ENCODE peak calls at places on chromosomes 3 and 15, in six cellular contexts. K is left ventricle myocardium inferior, E is stomach, F is transverse colon, A is lower lobe of right lung, I is IMR-90. S is an unnamed sample.

GRCh38 chr3:99881121-99881524 is 63.5 kb downstream of the CMSS1 start:
- DNase-seq in F (no peak), K (no peak), A (no peak), E (no peak), I (no peak), S (no peak)

GRCh38 chr3:108053025-108053424 is 37.8 kb downstream of the CD47 start:
- DNase-seq in E (peak; percentile 86), I (no peak), F (no peak), K (no peak), A (peak; percentile 58), S (peak; percentile 9)

GRCh38 chr15:37056168-37056893 is 44.0 kb downstream of the MEIS2 start:
- DNase-seq in I (no peak), K (peak; percentile 76), F (no peak), E (no peak), A (no peak), S (no peak)

GRCh38 chr3:122824465-122825379 is 29.9 kb downstream of the SLC49A4 start:
- DNase-seq in E (no peak), I (peak; percentile 42), K (no peak), F (no peak), A (no peak), S (no peak)

GRCh38 chr3:45516829-45517228 is 77.7 kb upstream of the LIMD1 start:
- DNase-seq in F (no peak), E (no peak), K (no peak), I (peak; percentile 92), A (no peak), S (no peak)

GRCh38 chr3:54863366-54863765 is 64.5 kb downstream of the LRTM1 start:
- DNase-seq in F (no peak), E (no peak), A (no peak), I (no peak), K (no peak), S (no peak)

GRCh38 chr3:160661660-160662059 is 15.3 kb upstream of the ARL14 start:
- DNase-seq in A (no peak), I (peak; percentile 11), E (no peak), F (no peak), K (no peak), S (no peak)

GRCh38 chr3:186700267-186700666 is 16.9 kb upstream of the KNG1 start:
- DNase-seq in F (no peak), K (no peak), A (no peak), E (no peak), I (no peak), S (no peak)

GRCh38 chr15:90402230-90402629 is 14.2 kb downstream of the IQGAP1 start:
- DNase-seq in I (peak; percentile 85), K (no peak), E (no peak), F (no peak), A (no peak), S (peak; percentile 52)

GRCh38 chr3:164818318-164818717 is 260.0 kb downstream of the SI start:
- DNase-seq in I (no peak), A (no peak), K (no peak), E (no peak), F (no peak), S (no peak)

GRCh38 chr15:39171944-39172368 is 408.9 kb upstream of the THBS1 start:
- DNase-seq in E (peak; percentile 56), F (peak; percentile 41), A (peak; percentile 52), I (peak; percentile 99), K (peak; percentile 23), S (peak; percentile 71)

GRCh38 chr3:61936344-61936937 is 375.1 kb downstream of the PTPRG start:
- DNase-seq in K (no peak), I (peak; percentile 15), A (no peak), E (no peak), F (peak; percentile 13), S (no peak)

GRCh38 chr3:121436641-121437040 is 109.1 kb downstream of the POLQ start:
- DNase-seq in I (no peak), E (no peak), A (no peak), K (no peak), F (no peak), S (no peak)

DNA sequence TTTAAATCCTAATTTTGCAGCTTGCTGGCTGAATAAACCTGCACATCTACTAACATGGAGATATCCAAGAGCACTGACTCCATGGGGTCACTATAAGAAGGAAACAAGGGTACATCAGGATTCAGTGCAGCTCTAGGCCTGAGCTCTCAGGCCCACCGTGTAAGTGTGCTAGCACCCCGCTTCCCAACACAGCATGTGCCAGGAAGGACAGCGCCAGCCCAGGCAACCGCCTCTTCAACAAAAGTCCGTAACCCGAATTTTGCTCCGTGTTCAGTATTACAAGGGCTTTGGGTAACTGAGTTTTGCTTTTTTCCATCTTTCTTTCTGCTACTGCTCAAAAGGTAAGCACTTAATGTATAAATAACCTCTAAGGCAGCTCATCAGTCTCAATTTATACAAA is 89.8 kb downstream of the LRIG1 start:
- DNase-seq in E (no peak), F (no peak), A (no peak), I (no peak), K (no peak), S (no peak)
- H3K27ac ChIP-seq in E (peak overlapping the region; percentile 3), F (peak overlapping the region; percentile 87), A (no peak overlapping the region), I (no peak overlapping the region), K (peak overlapping the region; percentile 88), S (no peak overlapping the region)

GRCh38 chr3:53166781-53167291 is 5.8 kb downstream of the PRKCD start:
- DNase-seq in A (peak; percentile 85), F (peak; percentile 69), K (peak; percentile 73), E (peak; percentile 57), I (peak; percentile 64), S (no peak)
- H3K4me3 ChIP-seq in A (peak overlapping the region; percentile 30), F (no peak overlapping the region), K (peak overlapping the region; percentile 30), E (peak overlapping the region; percentile 31), I (no peak overlapping the region), S (no peak overlapping the region)

GRCh38 chr3:4674216-4674615 is 181.1 kb downstream of the ITPR1 start:
- DNase-seq in I (peak; percentile 72), K (no peak), A (no peak), E (no peak), F (no peak), S (no peak)

GRCh38 chr3:4666078-4666477 is 172.9 kb downstream of the ITPR1 start:
- DNase-seq in A (no peak), I (no peak), E (no peak), K (no peak), F (no peak), S (no peak)

GRCh38 chr3:4665197-4665596 is 172.0 kb downstream of the ITPR1 start:
- DNase-seq in A (no peak), I (no peak), E (no peak), F (no peak), K (no peak), S (no peak)

GRCh38 chr3:4672727-4673126 is 179.6 kb downstream of the ITPR1 start:
- DNase-seq in E (no peak), F (no peak), K (no peak), A (no peak), I (no peak), S (no peak)

DNA sequence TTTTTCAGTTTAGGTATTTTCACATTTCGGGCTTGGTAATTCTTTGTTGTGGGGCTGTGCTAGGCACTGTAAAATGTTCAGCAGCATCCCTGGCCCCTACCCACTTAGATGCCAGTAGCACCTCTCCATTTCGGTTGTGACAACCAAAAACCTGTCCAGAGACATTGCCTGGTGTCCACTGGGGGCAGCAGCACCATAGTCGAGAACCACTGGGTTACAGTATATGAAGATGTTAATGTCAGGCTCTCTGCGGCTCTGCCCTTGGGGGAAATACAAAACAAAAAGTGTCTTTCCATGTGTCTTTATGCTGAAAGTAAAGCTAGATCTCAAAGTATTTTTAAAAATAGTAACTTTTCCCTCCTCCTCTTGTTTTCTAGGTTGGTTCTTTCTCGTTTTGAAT is 177.2 kb downstream of the ITPR1 start:
- DNase-seq in I (no peak), E (no peak), F (no peak), K (no peak), A (no peak), S (peak; percentile 22)
- TF ChIP-seq CTCF in I (peak; percentile 33), E (no peak), F (no peak), K (peak; percentile 35), A (no peak), S (no peak)

GRCh38 chr15:44035781-44036699 is 159.0 kb downstream of the FRMD5 start:
- DNase-seq in K (no peak), A (no peak), F (no peak), E (no peak), I (peak; percentile 59), S (no peak)

GRCh38 chr15:44034933-44035624 is 160.0 kb downstream of the FRMD5 start:
- DNase-seq in I (peak; percentile 83), F (no peak), A (no peak), K (no peak), E (no peak), S (no peak)

GRCh38 chr15:44033894-44034293 is 161.2 kb downstream of the FRMD5 start:
- DNase-seq in A (no peak), E (no peak), K (no peak), I (peak; percentile 58), F (no peak), S (peak; percentile 21)

GRCh38 chr15:44029940-44030568 is 165.0 kb downstream of the FRMD5 start:
- DNase-seq in K (no peak), A (no peak), F (no peak), I (peak; percentile 60), E (no peak), S (no peak)

GRCh38 chr15:44034334-44034733 is 160.7 kb downstream of the FRMD5 start:
- DNase-seq in A (no peak), I (no peak), F (no peak), K (no peak), E (no peak), S (no peak)
- H3K27ac ChIP-seq in A (no peak overlapping the region), I (no peak overlapping the region), F (no peak overlapping the region), K (no peak overlapping the region), E (no peak overlapping the region), S (no peak overlapping the region)

GRCh38 chr15:96411056-96412031 is 80.8 kb downstream of the NR2F2 start:
- DNase-seq in E (no peak), F (no peak), A (no peak), I (no peak), K (no peak), S (no peak)

GRCh38 chr15:96407482-96407881 is 77.0 kb downstream of the NR2F2 start:
- DNase-seq in K (no peak), F (no peak), A (no peak), I (no peak), E (no peak), S (no peak)

GRCh38 chr15:96408591-96409183 is 78.2 kb downstream of the NR2F2 start:
- DNase-seq in F (no peak), A (no peak), K (no peak), E (no peak), I (no peak), S (no peak)

GRCh38 chr15:96410175-96411055 is 79.9 kb downstream of the NR2F2 start:
- DNase-seq in E (no peak), A (no peak), I (no peak), K (no peak), F (no peak), S (no peak)

GRCh38 chr15:96409231-96410138 is 79.0 kb downstream of the NR2F2 start:
- DNase-seq in K (no peak), E (no peak), I (peak; percentile 5), F (peak; percentile 16), A (no peak), S (no peak)
- H3K4me3 ChIP-seq in K (peak overlapping the region; percentile 59), E (peak overlapping the region; percentile 50), I (peak overlapping the region; percentile 10), F (peak overlapping the region; percentile 36), A (peak overlapping the region; percentile 21), S (no peak overlapping the region)

GRCh38 chr3:177589921-177590336 is 392.6 kb upstream of the TBL1XR1 start:
- DNase-seq in I (peak; percentile 93), F (no peak), A (no peak), E (no peak), K (no peak), S (peak; percentile 40)
- TF ChIP-seq CTCF in I (no peak), F (no peak), A (no peak), E (no peak), K (no peak), S (no peak)

GRCh38 chr15:67547064-67547463 is 4.6 kb downstream of the MAP2K5 start:
- DNase-seq in I (no peak), K (no peak), F (no peak), E (no peak), A (no peak), S (no peak)
- H3K27ac ChIP-seq in I (no peak overlapping the region), K (no peak overlapping the region), F (peak overlapping the region; percentile 19), E (no peak overlapping the region), A (no peak overlapping the region), S (no peak overlapping the region)